ENCODE peak calls at places on chromosomes 6 and 20, in four cellular contexts. One of them, this sample, is unnamed. For H3K4me1, the result is how much of the 10 kb centered on the place peaks cover.

GRCh38 chr6:155271145-155271544 is 7.3 kb downstream of the CLDN20 start:
- DNase-seq in neural progenitor cell: no peak
- DNase-seq in heart left ventricle: no peak
- DNase-seq in cardiac muscle cell: no peak
- DNase-seq in this sample: no peak

GRCh38 chr6:122302077-122302476 is 97.4 kb upstream of the HSF2 start:
- DNase-seq in neural progenitor cell: no peak
- DNase-seq in heart left ventricle: no peak
- DNase-seq in cardiac muscle cell: no peak
- DNase-seq in this sample: no peak

GRCh38 chr6:151067684-151068596 is 171.8 kb upstream of the AKAP12 start:
- DNase-seq in neural progenitor cell: no peak
- DNase-seq in heart left ventricle: peak
- DNase-seq in cardiac muscle cell: peak
- DNase-seq in this sample: no peak

GRCh38 chr6:89079611-89080213 is 839 bp upstream of the PNRC1 start:
- DNase-seq in neural progenitor cell: peak
- DNase-seq in heart left ventricle: peak
- DNase-seq in cardiac muscle cell: peak
- DNase-seq in this sample: peak

GRCh38 chr6:128464790-128465189 is 55.6 kb downstream of the PTPRK start:
- DNase-seq in neural progenitor cell: no peak
- DNase-seq in heart left ventricle: no peak
- DNase-seq in cardiac muscle cell: peak
- DNase-seq in this sample: no peak

GRCh38 chr20:38337561-38338140 is 8.6 kb upstream of the LBP start:
- DNase-seq in neural progenitor cell: peak
- DNase-seq in heart left ventricle: no peak
- DNase-seq in cardiac muscle cell: peak
- DNase-seq in this sample: peak

GRCh38 chr20:11993886-11994466 is 76.3 kb downstream of the BTBD3 start:
- DNase-seq in neural progenitor cell: no peak
- DNase-seq in heart left ventricle: no peak
- DNase-seq in cardiac muscle cell: no peak
- DNase-seq in this sample: peak

GRCh38 chr6:158627940-158628211 is 16.7 kb downstream of the DYNLT1 start:
- DNase-seq in neural progenitor cell: no peak
- DNase-seq in heart left ventricle: no peak
- DNase-seq in cardiac muscle cell: no peak
- DNase-seq in this sample: no peak

GRCh38 chr20:13644010-13644409 is 5.3 kb upstream of the TASP1 start:
- DNase-seq in neural progenitor cell: no peak
- DNase-seq in heart left ventricle: no peak
- DNase-seq in cardiac muscle cell: peak
- DNase-seq in this sample: no peak

GRCh38 chr6:158608221-158608620 is 36.3 kb downstream of the DYNLT1 start:
- DNase-seq in neural progenitor cell: no peak
- DNase-seq in heart left ventricle: no peak
- DNase-seq in cardiac muscle cell: no peak
- DNase-seq in this sample: no peak

GRCh38 chr6:116277124-116277523 is 2.6 kb downstream of the TSPYL1 start:
- DNase-seq in neural progenitor cell: no peak
- DNase-seq in heart left ventricle: no peak
- DNase-seq in cardiac muscle cell: no peak
- DNase-seq in this sample: no peak

GRCh38 chr20:48769111-48769879 is 58.5 kb downstream of the PREX1 start:
- DNase-seq in neural progenitor cell: no peak
- DNase-seq in heart left ventricle: no peak
- DNase-seq in cardiac muscle cell: peak
- DNase-seq in this sample: no peak

GRCh38 chr6:157072128-157072527 is 251.2 kb downstream of the TMEM242 start:
- DNase-seq in neural progenitor cell: no peak
- DNase-seq in heart left ventricle: no peak
- DNase-seq in cardiac muscle cell: no peak
- DNase-seq in this sample: no peak

GRCh38 chr6:107491791-107492674 is 2.1 kb downstream of the SOBP start:
- DNase-seq in neural progenitor cell: no peak
- DNase-seq in heart left ventricle: peak
- DNase-seq in cardiac muscle cell: peak
- DNase-seq in this sample: peak

GRCh38 chr6:122476131-122476530 is 4.5 kb upstream of the SERINC1 start:
- DNase-seq in neural progenitor cell: peak
- DNase-seq in heart left ventricle: no peak
- DNase-seq in cardiac muscle cell: peak
- DNase-seq in this sample: peak

GRCh38 chr20:34774431-34774830 is 51.0 kb downstream of the NCOA6 start:
- DNase-seq in neural progenitor cell: no peak
- DNase-seq in heart left ventricle: no peak
- DNase-seq in cardiac muscle cell: no peak
- DNase-seq in this sample: no peak

GRCh38 chr20:46132705-46133120 is 14.6 kb downstream of the CD40 start:
- DNase-seq in neural progenitor cell: peak
- DNase-seq in heart left ventricle: peak
- DNase-seq in cardiac muscle cell: peak
- DNase-seq in this sample: peak

GRCh38 chr6:71190809-71191208 is 97.8 kb upstream of the OGFRL1 start:
- DNase-seq in neural progenitor cell: peak
- DNase-seq in heart left ventricle: no peak
- DNase-seq in cardiac muscle cell: peak
- DNase-seq in this sample: no peak

GRCh38 chr6:29589423-29590048 is 4.6 kb downstream of the OR2H2 start:
- DNase-seq in neural progenitor cell: peak
- DNase-seq in heart left ventricle: no peak
- DNase-seq in cardiac muscle cell: peak
- DNase-seq in this sample: peak

GRCh38 chr20:63309261-63310071 is 16.5 kb downstream of the COL20A1 start:
- DNase-seq in neural progenitor cell: peak
- DNase-seq in heart left ventricle: peak
- DNase-seq in cardiac muscle cell: peak
- DNase-seq in this sample: peak

GRCh38 chr6:124433369-124434064 is 528.7 kb upstream of the RNF217 start:
- DNase-seq in neural progenitor cell: no peak
- DNase-seq in heart left ventricle: no peak
- DNase-seq in cardiac muscle cell: no peak
- DNase-seq in this sample: no peak

GRCh38 chr6:155247618-155248017 is 16.2 kb upstream of the CLDN20 start:
- DNase-seq in neural progenitor cell: no peak
- DNase-seq in heart left ventricle: no peak
- DNase-seq in cardiac muscle cell: no peak
- DNase-seq in this sample: peak

GRCh38 chr6:170404036-170404435 is 97.5 kb downstream of the FAM120B start:
- DNase-seq in neural progenitor cell: peak
- DNase-seq in heart left ventricle: no peak
- DNase-seq in cardiac muscle cell: peak
- DNase-seq in this sample: no peak

GRCh38 chr6:100230976-100231316 is 233.8 kb downstream of the SIM1 start:
- DNase-seq in neural progenitor cell: no peak
- DNase-seq in heart left ventricle: no peak
- DNase-seq in cardiac muscle cell: no peak
- DNase-seq in this sample: no peak

GRCh38 chr20:59571591-59572314 is 32.6 kb upstream of the PHACTR3 start:
- DNase-seq in neural progenitor cell: peak
- DNase-seq in heart left ventricle: peak
- DNase-seq in cardiac muscle cell: peak
- DNase-seq in this sample: peak

GRCh38 chr6:161444464-161444863 is 170.6 kb upstream of the AGPAT4 start:
- DNase-seq in neural progenitor cell: peak
- DNase-seq in heart left ventricle: no peak
- DNase-seq in cardiac muscle cell: peak
- DNase-seq in this sample: peak

GRCh38 chr6:36985963-36986703 is at the start of gene MTCH1:
- DNase-seq in neural progenitor cell: peak
- DNase-seq in heart left ventricle: peak
- DNase-seq in cardiac muscle cell: peak
- DNase-seq in this sample: peak
- H3K27ac ChIP-seq in neural progenitor cell: peak
- H3K27ac ChIP-seq in heart left ventricle: peak
- H3K27ac ChIP-seq in cardiac muscle cell: peak
- H3K27ac ChIP-seq in this sample: peak

DNA sequence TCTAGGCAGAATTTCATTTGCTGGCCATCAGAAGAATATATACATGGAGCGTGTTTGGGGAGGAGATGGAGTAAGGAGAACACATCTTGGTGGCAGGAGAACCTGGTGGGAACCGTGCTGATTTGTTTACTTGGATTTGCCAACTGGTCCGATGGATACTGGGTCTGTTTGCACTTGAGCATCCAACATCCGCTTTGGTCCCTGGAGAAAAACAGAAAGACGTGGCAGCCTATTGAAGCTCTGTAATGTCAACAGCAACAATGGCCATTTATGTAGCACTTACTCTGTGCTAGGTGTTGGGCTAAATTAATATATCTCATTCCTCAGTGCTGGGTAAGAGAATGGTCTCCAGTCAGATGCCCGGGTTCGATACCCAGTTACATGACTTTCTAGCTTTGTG is 125.6 kb downstream of the BCAS1 start:
- DNase-seq in neural progenitor cell: no peak
- DNase-seq in heart left ventricle: no peak
- DNase-seq in cardiac muscle cell: no peak
- DNase-seq in this sample: no peak
- H3K4me3 ChIP-seq in neural progenitor cell: no peak
- H3K4me3 ChIP-seq in heart left ventricle: no peak
- H3K4me3 ChIP-seq in cardiac muscle cell: no peak
- H3K4me3 ChIP-seq in this sample: no peak

GRCh38 chr6:47479874-47480273 is 2.3 kb downstream of the CD2AP start:
- DNase-seq in neural progenitor cell: no peak
- DNase-seq in heart left ventricle: no peak
- DNase-seq in cardiac muscle cell: no peak
- DNase-seq in this sample: no peak
- H3K4me1 ChIP-seq in neural progenitor cell: under half
- H3K4me1 ChIP-seq in heart left ventricle: under half
- H3K4me1 ChIP-seq in cardiac muscle cell: under half
- H3K4me1 ChIP-seq in this sample: under half

GRCh38 chr6:74606488-74607135 is 599.2 kb downstream of the COL12A1 start:
- DNase-seq in neural progenitor cell: no peak
- DNase-seq in heart left ventricle: no peak
- DNase-seq in cardiac muscle cell: peak
- DNase-seq in this sample: no peak

GRCh38 chr6:74607934-74608333 is 597.9 kb downstream of the COL12A1 start:
- DNase-seq in neural progenitor cell: peak
- DNase-seq in heart left ventricle: no peak
- DNase-seq in cardiac muscle cell: peak
- DNase-seq in this sample: no peak

GRCh38 chr6:74604279-74604678 is 601.6 kb downstream of the COL12A1 start:
- DNase-seq in neural progenitor cell: no peak
- DNase-seq in heart left ventricle: no peak
- DNase-seq in cardiac muscle cell: no peak
- DNase-seq in this sample: no peak

GRCh38 chr6:74607468-74607867 is 598.4 kb downstream of the COL12A1 start:
- DNase-seq in neural progenitor cell: no peak
- DNase-seq in heart left ventricle: no peak
- DNase-seq in cardiac muscle cell: no peak
- DNase-seq in this sample: no peak

GRCh38 chr6:74605942-74606341 is 599.9 kb downstream of the COL12A1 start:
- DNase-seq in neural progenitor cell: no peak
- DNase-seq in heart left ventricle: no peak
- DNase-seq in cardiac muscle cell: no peak
- DNase-seq in this sample: no peak
- H3K27ac ChIP-seq in neural progenitor cell: no peak
- H3K27ac ChIP-seq in heart left ventricle: peak
- H3K27ac ChIP-seq in cardiac muscle cell: no peak
- H3K27ac ChIP-seq in this sample: no peak

GRCh38 chr6:33197431-33198048 is 2.9 kb downstream of the RXRB start:
- DNase-seq in neural progenitor cell: peak
- DNase-seq in heart left ventricle: peak
- DNase-seq in cardiac muscle cell: peak
- DNase-seq in this sample: peak

GRCh38 chr6:33198159-33198852 is 2.2 kb downstream of the RXRB start:
- DNase-seq in neural progenitor cell: no peak
- DNase-seq in heart left ventricle: no peak
- DNase-seq in cardiac muscle cell: no peak
- DNase-seq in this sample: no peak

GRCh38 chr6:33200234-33201146 is at the start of the genes RXRB and SLC39A7:
- DNase-seq in neural progenitor cell: peak
- DNase-seq in heart left ventricle: peak
- DNase-seq in cardiac muscle cell: peak
- DNase-seq in this sample: peak

GRCh38 chr6:33199687-33200233 is 705 bp downstream of the RXRB start:
- DNase-seq in neural progenitor cell: peak
- DNase-seq in heart left ventricle: peak
- DNase-seq in cardiac muscle cell: peak
- DNase-seq in this sample: peak

GRCh38 chr6:33198853-33199436 is 1.5 kb downstream of the RXRB start:
- DNase-seq in neural progenitor cell: no peak
- DNase-seq in heart left ventricle: no peak
- DNase-seq in cardiac muscle cell: no peak
- DNase-seq in this sample: no peak
- H3K4me3 ChIP-seq in neural progenitor cell: peak
- H3K4me3 ChIP-seq in heart left ventricle: peak
- H3K4me3 ChIP-seq in cardiac muscle cell: peak
- H3K4me3 ChIP-seq in this sample: no peak

GRCh38 chr20:53738039-53738944 is 144.7 kb upstream of the ZNF217 start:
- DNase-seq in neural progenitor cell: peak
- DNase-seq in heart left ventricle: peak
- DNase-seq in cardiac muscle cell: peak
- DNase-seq in this sample: peak

GRCh38 chr20:53737404-53738038 is 143.9 kb upstream of the ZNF217 start:
- DNase-seq in neural progenitor cell: no peak
- DNase-seq in heart left ventricle: no peak
- DNase-seq in cardiac muscle cell: peak
- DNase-seq in this sample: peak

GRCh38 chr20:53736757-53737403 is 143.2 kb upstream of the ZNF217 start:
- DNase-seq in neural progenitor cell: no peak
- DNase-seq in heart left ventricle: no peak
- DNase-seq in cardiac muscle cell: peak
- DNase-seq in this sample: peak

GRCh38 chr20:53739799-53740785 is 146.5 kb upstream of the ZNF217 start:
- DNase-seq in neural progenitor cell: no peak
- DNase-seq in heart left ventricle: no peak
- DNase-seq in cardiac muscle cell: peak
- DNase-seq in this sample: peak

DNA sequence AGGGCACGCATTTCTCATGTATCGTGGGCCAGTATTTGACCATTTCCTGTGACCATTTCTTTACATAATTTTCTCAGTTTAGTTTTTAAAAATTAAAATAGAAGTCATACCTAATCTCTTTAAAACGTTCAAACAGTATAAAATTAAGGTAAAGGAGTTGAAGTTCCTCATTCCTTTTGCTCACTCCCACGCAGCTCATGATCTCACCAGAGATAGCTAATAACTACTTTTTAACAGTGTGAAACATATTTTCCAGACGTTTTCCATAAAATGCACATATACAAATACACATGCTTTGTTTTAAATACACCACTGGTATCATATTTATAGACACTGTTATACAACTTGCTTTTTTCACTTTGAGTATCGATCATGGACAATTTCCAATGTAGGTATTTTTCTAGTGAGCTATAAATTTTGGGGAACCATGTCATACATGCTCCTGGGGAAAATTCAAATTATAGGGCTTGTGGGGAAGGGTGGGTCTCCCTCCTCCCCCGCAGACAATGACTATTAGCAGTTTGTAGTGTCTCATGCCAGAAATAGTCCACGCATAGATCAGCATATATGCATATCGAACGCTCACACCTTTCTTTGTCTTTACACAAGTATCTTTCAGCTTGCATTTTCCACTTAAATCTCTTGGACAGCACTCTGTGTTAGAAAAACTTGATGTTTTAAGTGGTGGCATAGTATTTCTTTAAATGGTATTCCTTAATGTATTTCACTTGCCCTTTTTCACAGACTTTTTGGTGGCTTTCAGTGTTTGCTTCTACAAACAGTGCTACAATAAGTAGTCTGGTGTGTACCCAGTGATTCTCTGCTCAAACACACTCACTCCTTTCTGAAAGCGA is 145.5 kb upstream of the ZNF217 start:
- DNase-seq in neural progenitor cell: no peak
- DNase-seq in heart left ventricle: no peak
- DNase-seq in cardiac muscle cell: no peak
- DNase-seq in this sample: no peak
- H3K4me1 ChIP-seq in neural progenitor cell: half or more
- H3K4me1 ChIP-seq in heart left ventricle: half or more
- H3K4me1 ChIP-seq in cardiac muscle cell: half or more
- H3K4me1 ChIP-seq in this sample: under half